ENCODE peak calls at places on chromosomes 6 and 20, in six cellular contexts. N is hepatocyte; U is neuronal stem cell; E is T follicular helper cell; V is NCI-H1105; K is effector memory CD8-positive, alpha-beta T cell. Q is an unnamed sample.
A peak's percentile ranks its signal among the peaks of the same experiment; 100 is the strongest.

GRCh38 chr6:90000864-90001731 is 106.8 kb downstream of the GJA10 start:
- DNase-seq in E (no peak), N (no peak), V (no peak), K (no peak), U (no peak), Q (no peak)

GRCh38 chr6:3571206-3571815 is 114.5 kb upstream of the SLC22A23 start:
- DNase-seq in K (no peak), U (no peak), V (no peak), N (no peak), E (no peak), Q (peak; percentile 43)

GRCh38 chr6:5968817-5969726 is 37.7 kb downstream of the NRN1 start:
- DNase-seq in E (no peak), U (no peak), V (no peak), N (no peak), K (no peak), Q (peak; percentile 21)

GRCh38 chr6:31945154-31945506 is 765 bp upstream of the CFB start:
- DNase-seq in U (no peak), V (no peak), E (no peak), N (no peak), K (no peak), Q (no peak)

GRCh38 chr20:8756410-8756809 is 312.5 kb upstream of the PLCB4 start:
- DNase-seq in V (no peak), N (peak; percentile 41), E (no peak), K (no peak), U (no peak), Q (no peak)

GRCh38 chr6:134065706-134066105 is 13.3 kb upstream of the SLC2A12 start:
- DNase-seq in K (no peak), V (no peak), N (no peak), U (no peak), E (no peak), Q (no peak)

GRCh38 chr6:28884423-28885148 is 39.2 kb downstream of the TRIM27 start:
- DNase-seq in K (peak; percentile 85), E (peak; percentile 67), V (no peak), U (no peak), N (no peak), Q (peak; percentile 68)

GRCh38 chr20:4684837-4685413 is 36.8 kb upstream of the PRND start:
- DNase-seq in V (no peak), U (no peak), K (no peak), N (peak; percentile 34), E (no peak), Q (no peak)

GRCh38 chr6:16901777-16902176 is 140.5 kb upstream of the ATXN1 start:
- DNase-seq in U (no peak), E (no peak), V (peak; percentile 36), N (no peak), K (no peak), Q (peak; percentile 35)

GRCh38 chr6:13953061-13953705 is 28.4 kb downstream of the RNF182 start:
- DNase-seq in V (no peak), E (no peak), K (no peak), U (no peak), N (no peak), Q (no peak)

GRCh38 chr6:35051393-35051792 is 89.7 kb downstream of the TCP11 start:
- DNase-seq in E (no peak), K (no peak), U (no peak), V (no peak), N (no peak), Q (no peak)

GRCh38 chr6:167856999-167857660 is 30.4 kb downstream of the AFDN start:
- DNase-seq in E (no peak), K (no peak), U (no peak), V (no peak), N (peak; percentile 72), Q (no peak)

GRCh38 chr6:125612400-125612846 is 137.0 kb upstream of the HEY2 start:
- DNase-seq in N (no peak), E (no peak), K (no peak), U (no peak), V (no peak), Q (no peak)

GRCh38 chr20:20225325-20225724 is 142.6 kb upstream of the INSM1 start:
- DNase-seq in V (peak; percentile 71), N (no peak), E (no peak), K (no peak), U (no peak), Q (no peak)

GRCh38 chr20:40513010-40513409 is 176.0 kb downstream of the MAFB start:
- DNase-seq in N (no peak), V (no peak), E (no peak), K (no peak), U (no peak), Q (no peak)

GRCh38 chr20:62850333-62850974 is 11.2 kb downstream of the TCFL5 start:
- DNase-seq in V (no peak), N (no peak), K (no peak), E (no peak), U (no peak), Q (no peak)

GRCh38 chr6:36929152-36929551 is 25.4 kb upstream of the PI16 start:
- DNase-seq in N (no peak), U (no peak), V (no peak), E (no peak), K (no peak), Q (no peak)

GRCh38 chr20:55057779-55058415 is 582.5 kb downstream of the DOK5 start:
- DNase-seq in E (no peak), K (no peak), V (no peak), N (no peak), U (no peak), Q (no peak)

GRCh38 chr6:169495601-169496000 is 206.2 kb downstream of the WDR27 start:
- DNase-seq in U (no peak), V (no peak), K (no peak), E (no peak), N (no peak), Q (no peak)

GRCh38 chr20:33653900-33654596 is 8.1 kb upstream of the C20orf144 start:
- DNase-seq in N (peak; percentile 96), E (no peak), K (no peak), V (peak; percentile 99), U (no peak), Q (no peak)

GRCh38 chr6:30357678-30358339 is 12.9 kb downstream of the RPP21 start:
- DNase-seq in E (peak; percentile 40), V (peak; percentile 38), U (peak; percentile 80), N (peak; percentile 80), K (peak; percentile 48), Q (peak; percentile 73)

GRCh38 chr6:39274471-39274870 is 39.7 kb downstream of the KCNK17 start:
- DNase-seq in K (no peak), E (no peak), N (no peak), V (no peak), U (no peak), Q (no peak)

GRCh38 chr6:125746731-125747588 is 2.5 kb upstream of the HEY2 start:
- DNase-seq in E (peak; percentile 58), V (no peak), K (peak; percentile 64), N (peak; percentile 62), U (peak; percentile 71), Q (peak; percentile 86)

GRCh38 chr6:1538810-1539482 is 70.8 kb upstream of the FOXC1 start:
- DNase-seq in E (no peak), V (no peak), U (no peak), K (no peak), N (no peak), Q (peak; percentile 35)

GRCh38 chr20:32077192-32077591 is 25.1 kb downstream of the HCK start:
- DNase-seq in V (no peak), U (no peak), K (no peak), E (no peak), N (no peak), Q (no peak)

GRCh38 chr20:46057856-46058655 is 29.0 kb downstream of the SLC12A5 start:
- DNase-seq in N (peak; percentile 68), V (no peak), E (no peak), K (no peak), U (peak; percentile 45), Q (no peak)

GRCh38 chr6:88626460-88626859 is 337.0 kb downstream of the RNGTT start:
- DNase-seq in E (no peak), N (no peak), V (peak; percentile 21), U (no peak), K (no peak), Q (no peak)

GRCh38 chr6:168086616-168087015 is 7.6 kb upstream of the FRMD1 start:
- DNase-seq in V (no peak), E (no peak), N (no peak), K (no peak), U (no peak), Q (no peak)

GRCh38 chr6:169810066-169810989 is 58.9 kb downstream of the ERMARD start:
- DNase-seq in N (peak; percentile 77), U (peak; percentile 67), E (no peak), V (no peak), K (no peak), Q (no peak)

GRCh38 chr20:35661013-35661412 is 3.7 kb downstream of the CPNE1 start:
- DNase-seq in U (no peak), N (no peak), E (no peak), V (no peak), K (no peak), Q (no peak)

GRCh38 chr20:35200255-35200654 is 26.2 kb upstream of the MMP24 start:
- DNase-seq in U (no peak), V (no peak), E (no peak), K (no peak), N (no peak), Q (no peak)

GRCh38 chr6:99547526-99547925 is 20.9 kb downstream of the CCNC start:
- DNase-seq in U (no peak), V (no peak), E (no peak), K (no peak), N (no peak), Q (no peak)

GRCh38 chr6:31400467-31401289 is 2.7 kb upstream of the MICA start:
- DNase-seq in V (no peak), E (peak; percentile 68), U (peak; percentile 30), N (peak; percentile 83), K (peak; percentile 53), Q (peak; percentile 83)

GRCh38 chr6:44672086-44672485 is 284.6 kb downstream of the CDC5L start:
- DNase-seq in N (no peak), K (no peak), V (no peak), U (no peak), E (no peak), Q (no peak)

GRCh38 chr6:134446228-134446848 is 128.4 kb upstream of the SGK1 start:
- DNase-seq in K (no peak), V (no peak), U (no peak), E (no peak), N (no peak), Q (no peak)

GRCh38 chr20:50580016-50580747 is 70.0 kb downstream of the PTPN1 start:
- DNase-seq in U (peak; percentile 51), N (peak; percentile 71), K (peak; percentile 55), V (no peak), E (peak; percentile 31), Q (peak; percentile 71)